ENCODE peak calls at places on chromosomes 11 and 22, in five cellular contexts. Z is MM.1S, M is nephron progenitor cell, I is cardiac fibroblast, N is heart right ventricle. O is an unnamed sample.

GRCh38 chr11:28842716-28843115 is 734.5 kb downstream of the METTL15 start:
- DNase-seq in Z (no peak), M (no peak), I (no peak), N (no peak), O (no peak)

GRCh38 chr11:67345949-67346819 is 7.2 kb downstream of the POLD4 start:
- DNase-seq in Z (peak), M (no peak), I (peak), N (no peak), O (peak)

GRCh38 chr11:131867457-131868257 is 497.2 kb downstream of the NTM start:
- DNase-seq in Z (peak), M (peak), I (peak), N (peak), O (peak)

GRCh38 chr11:74694536-74694935 is 36.7 kb downstream of the CHRDL2 start:
- DNase-seq in Z (no peak), M (no peak), I (no peak), N (no peak), O (no peak)

GRCh38 chr11:29310016-29310415 is 706.8 kb downstream of the KCNA4 start:
- DNase-seq in Z (no peak), M (no peak), I (peak), N (no peak), O (no peak)

GRCh38 chr11:59560290-59560701 is 49.0 kb downstream of the OR4D9 start:
- DNase-seq in Z (peak), M (peak), I (peak), N (no peak), O (peak)

GRCh38 chr11:68774188-68774585 is 22.9 kb upstream of the TESMIN start:
- DNase-seq in Z (no peak), M (no peak), I (no peak), N (no peak), O (no peak)

GRCh38 chr11:128135451-128135850 is 451.9 kb downstream of the ETS1 start:
- DNase-seq in Z (no peak), M (no peak), I (peak), N (no peak), O (no peak)

GRCh38 chr11:118005224-118006152 is 19.3 kb downstream of the IL10RA start:
- DNase-seq in Z (no peak), M (no peak), I (no peak), N (no peak), O (no peak)

GRCh38 chr22:17772963-17773605 is 1.2 kb downstream of the BID start:
- DNase-seq in Z (no peak), M (no peak), I (peak), N (no peak), O (no peak)

GRCh38 chr11:64359712-64360402 is 895 bp downstream of the RPS6KA4 start:
- DNase-seq in Z (no peak), M (no peak), I (no peak), N (no peak), O (peak)

GRCh38 chr11:12798609-12799011 is 124.4 kb downstream of the TEAD1 start:
- DNase-seq in Z (no peak), M (no peak), I (no peak), N (no peak), O (no peak)

GRCh38 chr11:129815596-129816461 is at the start of gene TMEM45B:
- DNase-seq in Z (no peak), M (peak), I (no peak), N (no peak), O (no peak)

GRCh38 chr11:62108971-62109391 is 14.8 kb upstream of the INCENP start:
- DNase-seq in Z (no peak), M (no peak), I (peak), N (no peak), O (no peak)

GRCh38 chr11:14852571-14853177 is 39.4 kb downstream of the CYP2R1 start:
- DNase-seq in Z (no peak), M (no peak), I (no peak), N (no peak), O (no peak)

GRCh38 chr11:117097567-117098268 is 510 bp downstream of the SIK3 start:
- DNase-seq in Z (peak), M (peak), I (peak), N (peak), O (peak)

GRCh38 chr11:34565417-34566208 is 52.0 kb upstream of the ELF5 start:
- DNase-seq in Z (peak), M (no peak), I (no peak), N (no peak), O (peak)

GRCh38 chr22:18091916-18092526 is 14.2 kb downstream of the PEX26 start:
- DNase-seq in Z (peak), M (no peak), I (peak), N (peak), O (no peak)

GRCh38 chr22:36445158-36445668 is 36.2 kb downstream of the TXN2 start:
- DNase-seq in Z (no peak), M (no peak), I (peak), N (peak), O (no peak)

GRCh38 chr11:65640483-65641207 is 2.7 kb downstream of the SIPA1 start:
- DNase-seq in Z (no peak), M (no peak), I (no peak), N (no peak), O (peak)

GRCh38 chr11:10514713-10515112 is 26.3 kb downstream of the RNF141 start:
- DNase-seq in Z (no peak), M (no peak), I (peak), N (no peak), O (no peak)

GRCh38 chr11:62805991-62806441 is 776 bp upstream of the NXF1 start:
- DNase-seq in Z (peak), M (no peak), I (no peak), N (no peak), O (peak)

DNA sequence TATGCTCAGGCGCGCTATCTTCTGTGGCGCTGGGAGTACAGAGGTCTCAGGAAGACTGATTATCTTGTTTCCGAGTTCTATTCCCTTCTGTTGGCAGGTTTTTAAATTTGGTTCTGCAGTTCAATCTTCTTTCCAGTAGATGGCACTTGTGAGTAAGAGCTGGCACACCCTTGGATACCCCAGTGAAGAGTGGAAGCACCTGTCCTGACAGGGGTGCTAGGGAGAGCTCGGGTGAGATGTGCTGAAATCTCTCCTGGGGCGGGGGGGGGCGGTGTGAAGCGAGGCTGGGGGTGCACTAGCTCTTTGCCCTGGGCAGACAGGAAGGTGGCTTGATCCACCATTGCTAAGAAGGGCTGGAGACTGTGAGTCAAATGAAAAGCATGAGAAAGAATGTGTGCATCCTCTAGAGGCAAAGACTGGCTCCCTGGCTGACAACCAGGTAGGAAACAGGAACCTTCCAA is 679.9 kb upstream of the CCDC179 start:
- DNase-seq in Z (peak), M (peak), I (peak), N (no peak), O (peak)
- TF ChIP-seq CTCF in Z (peak), M (peak), I (peak), N (peak), O (peak)

GRCh38 chr11:126062679-126063509 is at the start of gene CDON:
- DNase-seq in Z (peak), M (peak), I (peak), N (peak), O (peak)
- TF ChIP-seq CTCF in Z (no peak), M (no peak), I (no peak), N (peak), O (no peak)

DNA sequence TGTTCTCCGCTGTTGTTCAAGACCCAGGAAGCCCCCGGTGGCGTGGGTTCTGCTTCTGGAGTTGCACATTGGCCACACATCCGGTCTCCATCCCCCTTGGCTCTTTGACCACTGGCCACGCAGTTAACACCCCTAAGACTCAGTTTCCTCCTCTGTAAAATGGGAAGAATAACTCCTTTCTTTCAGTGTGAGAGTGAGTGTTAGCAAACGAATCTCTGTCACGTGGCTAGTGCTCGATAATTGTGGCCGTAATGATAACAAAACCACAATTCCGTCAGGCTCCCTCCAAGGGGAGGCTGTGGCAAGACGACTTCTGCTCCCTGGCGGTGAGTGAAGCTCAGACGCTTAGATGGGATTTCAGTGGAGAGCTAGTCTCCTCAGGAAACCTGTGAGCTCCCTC is 315.2 kb upstream of the B3GAT1 start:
- DNase-seq in Z (no peak), M (no peak), I (no peak), N (no peak), O (no peak)
- TF ChIP-seq CTCF in Z (peak), M (no peak), I (no peak), N (no peak), O (no peak)

GRCh38 chr11:86586307-86586706 is 86.1 kb downstream of the ME3 start:
- DNase-seq in Z (no peak), M (no peak), I (no peak), N (no peak), O (no peak)
- TF ChIP-seq CTCF in Z (no peak), M (no peak), I (no peak), N (no peak), O (no peak)

GRCh38 chr11:2746401-2747230 is 46.8 kb upstream of the KCNQ1OT1 start:
- DNase-seq in Z (no peak), M (no peak), I (no peak), N (peak), O (no peak)
- TF ChIP-seq CTCF in Z (no peak), M (no peak), I (no peak), N (no peak), O (no peak)

GRCh38 chr11:119153049-119153818 is 4.4 kb downstream of the ABCG4 start:
- DNase-seq in Z (no peak), M (no peak), I (no peak), N (no peak), O (no peak)
- TF ChIP-seq CTCF in Z (no peak), M (peak), I (no peak), N (no peak), O (no peak)

GRCh38 chr11:76515494-76515893 is 70.7 kb downstream of the EMSY start:
- DNase-seq in Z (no peak), M (no peak), I (peak), N (no peak), O (no peak)

GRCh38 chr11:76513654-76514034 is 68.8 kb downstream of the EMSY start:
- DNase-seq in Z (no peak), M (no peak), I (no peak), N (no peak), O (no peak)

GRCh38 chr11:76510060-76511047 is 65.5 kb downstream of the EMSY start:
- DNase-seq in Z (no peak), M (no peak), I (peak), N (no peak), O (no peak)

GRCh38 chr11:76512851-76513653 is 68.2 kb downstream of the EMSY start:
- DNase-seq in Z (peak), M (no peak), I (peak), N (no peak), O (no peak)
- TF ChIP-seq CTCF in Z (peak), M (peak), I (peak), N (peak), O (no peak)

GRCh38 chr11:57405271-57405890 is 14.9 kb upstream of the PRG2 start:
- DNase-seq in Z (no peak), M (no peak), I (no peak), N (no peak), O (no peak)
- TF ChIP-seq CTCF in Z (no peak), M (no peak), I (no peak), N (no peak), O (no peak)

DNA sequence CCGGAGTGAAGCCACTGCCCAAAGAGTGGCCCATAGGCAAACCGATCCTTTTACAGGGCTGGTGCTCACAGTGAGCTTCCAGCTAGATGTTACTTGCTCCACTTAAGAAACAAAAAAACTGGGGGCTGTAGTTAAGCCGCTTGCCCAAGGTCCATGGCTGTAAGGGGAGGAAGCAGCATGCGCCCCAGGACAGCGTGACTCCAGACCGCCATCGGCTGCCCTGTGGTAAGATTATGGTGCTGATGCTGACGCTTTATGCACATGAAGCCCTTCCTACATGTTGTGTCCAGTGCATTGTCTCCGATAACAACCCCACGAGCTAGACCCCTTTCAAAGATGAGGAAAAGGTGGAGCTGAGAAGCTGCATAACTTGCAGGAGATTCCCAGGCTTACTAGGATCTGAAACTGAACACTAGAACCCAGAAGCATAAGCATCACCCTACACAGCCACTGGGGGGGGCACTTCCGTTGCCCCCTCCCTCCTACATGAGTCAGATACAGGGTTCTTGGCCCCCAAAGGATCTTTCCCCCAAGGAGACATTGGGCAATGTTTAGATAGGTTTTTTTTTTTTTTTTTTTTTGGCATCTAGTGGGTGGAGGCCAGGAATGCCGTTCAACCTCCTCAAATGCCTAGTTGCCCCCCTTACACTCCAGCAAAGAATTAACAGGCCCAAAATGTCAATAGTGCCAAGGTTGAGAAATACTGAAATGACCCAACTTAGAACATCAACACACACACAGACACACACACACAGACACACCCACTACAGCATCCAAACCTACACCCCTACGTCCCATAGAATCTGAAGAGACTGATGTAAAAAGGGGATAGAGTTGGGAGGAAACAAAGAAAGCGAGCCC is 53.9 kb downstream of the MN1 start:
- DNase-seq in Z (no peak), M (no peak), I (peak), N (no peak), O (no peak)
- TF ChIP-seq CTCF in Z (no peak), M (no peak), I (peak), N (no peak), O (no peak)

GRCh38 chr11:299951-300735 is 817 bp upstream of the IFITM5 start:
- DNase-seq in Z (no peak), M (peak), I (peak), N (peak), O (peak)
- TF ChIP-seq CTCF in Z (no peak), M (no peak), I (peak), N (peak), O (no peak)

O was measured in GM20000.